ENCODE peak calls at places on chromosomes 12 and 14, in five cellular contexts. U is endodermal cell, P is brain microvascular endothelial cell, Z is lung, F is psoas muscle. G is an unnamed sample.

GRCh38 chr14:51369814-51370213 is 129.8 kb downstream of the TMX1 start:
- DNase-seq in U (peak; percentile 62), P (no peak), F (no peak), Z (no peak), G (no peak)

GRCh38 chr14:61145258-61145902 is 135.8 kb downstream of the TMEM30B start:
- DNase-seq in Z (peak; percentile 28), F (no peak), U (no peak), P (peak; percentile 81), G (peak; percentile 95)

GRCh38 chr12:69988601-69989194 is 163.7 kb downstream of the MYRFL start:
- DNase-seq in F (no peak), U (no peak), P (peak; percentile 29), Z (no peak), G (peak; percentile 10)

GRCh38 chr12:4478933-4479332 is 33.3 kb upstream of the FGF6 start:
- DNase-seq in Z (no peak), U (no peak), P (no peak), F (no peak), G (no peak)

GRCh38 chr14:64715628-64716412 is 11.6 kb downstream of the PLEKHG3 start:
- DNase-seq in Z (no peak), U (peak; percentile 85), P (no peak), F (no peak), G (no peak)

GRCh38 chr12:77493311-77493710 is 337.4 kb upstream of the NAV3 start:
- DNase-seq in Z (no peak), U (no peak), P (no peak), F (no peak), G (no peak)

GRCh38 chr12:122845865-122846621 is 10.8 kb downstream of the HIP1R start:
- DNase-seq in F (no peak), Z (no peak), U (peak; percentile 44), P (no peak), G (no peak)

GRCh38 chr14:73935666-73936065 is 14.2 kb downstream of the FAM161B start:
- DNase-seq in U (no peak), F (no peak), Z (no peak), P (no peak), G (no peak)

GRCh38 chr12:90970471-90970870 is 15.5 kb upstream of the CCER1 start:
- DNase-seq in F (no peak), P (no peak), U (no peak), Z (no peak), G (no peak)

GRCh38 chr14:69865701-69866365 is 13.4 kb upstream of the SMOC1 start:
- DNase-seq in F (no peak), P (no peak), U (no peak), Z (no peak), G (no peak)

GRCh38 chr14:61218765-61219164 is 62.4 kb downstream of the TMEM30B start:
- DNase-seq in Z (no peak), U (no peak), F (peak; percentile 51), P (no peak), G (no peak)

GRCh38 chr14:93306844-93307243 is 26.0 kb downstream of the BTBD7 start:
- DNase-seq in U (no peak), P (no peak), Z (no peak), F (no peak), G (no peak)

GRCh38 chr12:25701290-25701689 is 148.2 kb upstream of the LMNTD1 start:
- DNase-seq in P (peak; percentile 93), U (no peak), F (no peak), Z (no peak), G (no peak)

GRCh38 chr12:9378430-9378835 is 170.2 kb upstream of the PZP start:
- DNase-seq in Z (no peak), P (no peak), U (peak; percentile 85), F (no peak), G (no peak)

GRCh38 chr12:76124456-76124855 is 40.0 kb upstream of the NAP1L1 start:
- DNase-seq in F (no peak), Z (no peak), P (peak; percentile 28), U (peak; percentile 43), G (no peak)

GRCh38 chr14:25121342-25122129 is 71.6 kb upstream of the STXBP6 start:
- DNase-seq in P (no peak), U (no peak), Z (no peak), F (no peak), G (no peak)

GRCh38 chr14:90453401-90453951 is 56.6 kb downstream of the CALM1 start:
- DNase-seq in P (peak; percentile 25), U (no peak), Z (no peak), F (no peak), G (no peak)

GRCh38 chr14:77908847-77909246 is 108.9 kb downstream of the ADCK1 start:
- DNase-seq in F (no peak), U (no peak), P (no peak), Z (no peak), G (no peak)

GRCh38 chr14:37491076-37491475 is 104.0 kb downstream of the FOXA1 start:
- DNase-seq in P (no peak), Z (no peak), U (no peak), F (no peak), G (no peak)

GRCh38 chr14:68784995-68785816 is 7.7 kb downstream of the ZFP36L1 start:
- DNase-seq in P (no peak), U (peak; percentile 43), Z (no peak), F (no peak), G (no peak)

GRCh38 chr14:71932229-71932951 is at the start of gene RGS6:
- DNase-seq in P (no peak), F (peak; percentile 13), Z (peak; percentile 29), U (peak; percentile 91), G (no peak)

GRCh38 chr12:45214071-45214470 is 1.8 kb upstream of the ANO6 start:
- DNase-seq in Z (no peak), U (no peak), P (no peak), F (no peak), G (no peak)

GRCh38 chr14:54975856-54976255 is 51.0 kb downstream of the WDHD1 start:
- DNase-seq in U (no peak), P (peak; percentile 11), Z (no peak), F (no peak), G (no peak)

GRCh38 chr12:34598352-34598827 is 576.1 kb downstream of the ALG10 start:
- DNase-seq in Z (no peak), P (no peak), U (no peak), F (no peak), G (no peak)

GRCh38 chr14:99155173-99155777 is 116.7 kb downstream of the BCL11B start:
- DNase-seq in Z (no peak), P (no peak), F (peak; percentile 41), U (peak; percentile 2), G (no peak)

GRCh38 chr12:118136559-118137003 is 657 bp downstream of the PEBP1 start:
- DNase-seq in P (peak; percentile 26), U (peak; percentile 83), Z (peak; percentile 50), F (peak; percentile 49), G (no peak)

GRCh38 chr14:27366596-27366995 is 768.8 kb upstream of the NOVA1 start:
- DNase-seq in F (no peak), U (no peak), P (no peak), Z (no peak), G (no peak)

GRCh38 chr12:26473291-26473690 is 277.9 kb downstream of the SSPN start:
- DNase-seq in U (no peak), P (no peak), F (no peak), Z (no peak), G (no peak)

GRCh38 chr12:6613015-6613775 is 6.0 kb upstream of the CHD4 start:
- DNase-seq in U (peak; percentile 79), F (peak; percentile 69), P (peak; percentile 65), Z (peak; percentile 70), G (no peak)

GRCh38 chr12:67891566-67891965 is 97.7 kb upstream of the IFNG-AS1 start:
- DNase-seq in P (no peak), F (no peak), Z (no peak), U (no peak), G (no peak)

GRCh38 chr14:80781968-80782367 is 159.6 kb downstream of the CEP128 start:
- DNase-seq in F (no peak), U (no peak), P (no peak), Z (no peak), G (no peak)

GRCh38 chr12:79127268-79127895 is 262.8 kb downstream of the SYT1 start:
- DNase-seq in Z (no peak), P (peak; percentile 87), U (no peak), F (no peak), G (peak; percentile 80)

GRCh38 chr12:6115389-6115788 is 9.1 kb downstream of the VWF start:
- DNase-seq in Z (no peak), U (no peak), P (no peak), F (no peak), G (no peak)

GRCh38 chr14:56494167-56494566 is 85.4 kb upstream of the TMEM260 start:
- DNase-seq in F (no peak), P (no peak), U (no peak), Z (no peak), G (no peak)

GRCh38 chr12:126464157-126464556 is 1398.9 kb downstream of the AACS start:
- DNase-seq in F (no peak), U (no peak), P (no peak), Z (no peak), G (no peak)

GRCh38 chr14:101226265-101226602 is 322.7 kb upstream of the RTL1 start:
- DNase-seq in P (no peak), U (peak; percentile 25), F (no peak), Z (no peak), G (no peak)

GRCh38 chr14:106694638-106695393 is 1168.4 kb downstream of the TMEM121 start:
- DNase-seq in U (no peak), Z (no peak), F (no peak), P (no peak), G (no peak)

GRCh38 chr12:570237-570925 is 92.9 kb downstream of the NINJ2 start:
- DNase-seq in F (peak; percentile 86), U (peak; percentile 95), Z (peak; percentile 77), P (peak; percentile 67), G (peak; percentile 54)
- H3K4me3 ChIP-seq in F (peak overlapping the region; percentile 79), U (peak overlapping the region; percentile 82), Z (peak overlapping the region; percentile 53), P (peak overlapping the region; percentile 72), G (peak overlapping the region; percentile 69)

GRCh38 chr14:75022655-75023054 is 19.9 kb downstream of the EIF2B2 start:
- DNase-seq in P (no peak), Z (no peak), U (peak; percentile 76), F (peak; percentile 43), G (no peak)
- H3K27ac ChIP-seq in P (no peak overlapping the region), Z (no peak overlapping the region), U (no peak overlapping the region), F (peak overlapping the region; percentile 46), G (no peak overlapping the region)

GRCh38 chr12:42692749-42693148 is 103.2 kb upstream of the PRICKLE1 start:
- DNase-seq in U (no peak), Z (no peak), P (no peak), F (no peak), G (no peak)
- TF ChIP-seq CTCF in U (no peak), Z (no peak), P (no peak), F (no peak), G (no peak)

DNA sequence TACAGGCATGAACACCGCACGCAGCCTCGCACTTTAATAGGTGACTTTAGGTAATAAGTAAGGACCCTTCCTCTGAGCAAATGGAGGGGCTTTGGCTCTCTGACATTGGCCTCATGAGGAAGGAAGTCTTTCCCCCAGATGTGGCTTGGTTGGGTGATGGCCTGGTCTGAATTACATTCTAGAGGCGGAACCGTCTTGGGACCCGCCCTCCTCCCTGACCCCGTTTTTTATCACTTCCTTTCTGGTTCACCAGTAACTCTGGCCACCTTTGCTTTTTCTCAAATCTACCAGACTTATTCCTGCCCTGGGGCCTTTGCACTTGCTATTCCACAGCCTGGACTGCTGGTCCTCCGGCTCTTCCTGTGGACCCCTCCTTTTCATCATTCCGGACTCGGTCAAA is 13.4 kb downstream of the ALDH2 start:
- DNase-seq in P (no peak), Z (no peak), F (no peak), U (no peak), G (no peak)
- H3K4me3 ChIP-seq in P (no peak overlapping the region), Z (no peak overlapping the region), F (no peak overlapping the region), U (no peak overlapping the region), G (no peak overlapping the region)